ENCODE peak calls at places on chromosomes 3 and 15, in five cellular contexts. O is endothelial cell of umbilical vein, Z is H1, Q is K562, V is WTC11. Y is an unnamed sample.

GRCh38 chr3:20141841-20142240 is 44.2 kb downstream of the SGO1 start:
- DNase-seq in O (no peak), Z (no peak), Q (no peak), V (peak), Y (no peak)

GRCh38 chr3:14256561-14257342 is 78.1 kb downstream of the LSM3 start:
- DNase-seq in O (no peak), Z (no peak), Q (peak), V (peak), Y (no peak)

GRCh38 chr15:43988900-43989299 is 162.1 kb downstream of the WDR76 start:
- DNase-seq in O (no peak), Z (no peak), Q (no peak), V (no peak), Y (no peak)

GRCh38 chr15:25094519-25094918 is 139.7 kb downstream of the SNRPN start:
- DNase-seq in O (no peak), Z (no peak), Q (no peak), V (no peak), Y (no peak)

GRCh38 chr3:134622803-134623365 is 27.9 kb downstream of the KY start:
- DNase-seq in O (no peak), Z (no peak), Q (no peak), V (peak), Y (no peak)

GRCh38 chr3:97815149-97815917 is 6.5 kb upstream of the CRYBG3 start:
- DNase-seq in O (no peak), Z (no peak), Q (no peak), V (no peak), Y (no peak)

GRCh38 chr15:62565620-62566019 is 400.5 kb upstream of the C2CD4B start:
- DNase-seq in O (no peak), Z (no peak), Q (no peak), V (no peak), Y (no peak)

GRCh38 chr15:52093539-52094502 is 18.8 kb downstream of the BCL2L10 start:
- DNase-seq in O (peak), Z (no peak), Q (no peak), V (no peak), Y (peak)

GRCh38 chr3:194711913-194712312 is 26.2 kb downstream of the FAM43A start:
- DNase-seq in O (peak), Z (no peak), Q (no peak), V (no peak), Y (peak)

GRCh38 chr3:110846971-110847370 is 224.6 kb upstream of the NECTIN3 start:
- DNase-seq in O (no peak), Z (no peak), Q (no peak), V (no peak), Y (no peak)

GRCh38 chr15:33644319-33644718 is 324.0 kb upstream of the CHRM5 start:
- DNase-seq in O (no peak), Z (no peak), Q (no peak), V (no peak), Y (no peak)

GRCh38 chr15:73865379-73865778 is 8.0 kb upstream of the TBC1D21 start:
- DNase-seq in O (no peak), Z (no peak), Q (no peak), V (no peak), Y (no peak)

GRCh38 chr15:58043192-58043903 is 22.2 kb downstream of the ALDH1A2 start:
- DNase-seq in O (peak), Z (no peak), Q (peak), V (peak), Y (peak)

GRCh38 chr3:12970684-12971083 is 102.5 kb downstream of the IQSEC1 start:
- DNase-seq in O (no peak), Z (no peak), Q (no peak), V (no peak), Y (no peak)

GRCh38 chr3:139838269-139838957 is 96.6 kb upstream of the CLSTN2 start:
- DNase-seq in O (no peak), Z (no peak), Q (no peak), V (no peak), Y (no peak)

GRCh38 chr3:15606434-15606891 is 4.9 kb downstream of the BTD start:
- DNase-seq in O (peak), Z (no peak), Q (no peak), V (no peak), Y (peak)

GRCh38 chr3:15601399-15602145 is at the start of the genes BTD and HACL1:
- DNase-seq in O (peak), Z (peak), Q (peak), V (peak), Y (peak)

GRCh38 chr3:15595955-15596354 is 5.4 kb downstream of the HACL1 start:
- DNase-seq in O (no peak), Z (no peak), Q (no peak), V (no peak), Y (no peak)

GRCh38 chr3:15602146-15602536 is 596 bp downstream of the BTD start:
- DNase-seq in O (no peak), Z (no peak), Q (no peak), V (no peak), Y (no peak)

DNA sequence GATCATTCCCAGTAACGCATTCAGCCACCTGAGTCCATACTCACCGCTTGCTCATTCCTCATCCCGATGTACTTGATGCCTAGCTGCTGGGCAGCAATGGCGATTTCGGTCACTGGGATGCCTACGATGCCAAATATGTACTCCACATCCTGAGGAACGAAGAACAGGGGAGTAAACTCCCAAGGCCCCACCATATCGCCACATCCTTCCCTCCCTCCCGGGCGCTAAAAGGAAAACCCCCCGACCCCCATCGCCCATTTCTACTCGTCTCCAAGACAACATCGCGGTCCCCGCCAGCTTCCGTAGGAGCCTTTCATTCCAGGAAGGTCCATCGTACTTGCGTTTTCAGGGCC is 347 bp downstream of the HACL1 start:
- DNase-seq in O (no peak), Z (no peak), Q (peak), V (no peak), Y (no peak)
- TF ChIP-seq JUN in O (no peak), Z (no peak), Q (no peak), V (no peak), Y (no peak)

DNA sequence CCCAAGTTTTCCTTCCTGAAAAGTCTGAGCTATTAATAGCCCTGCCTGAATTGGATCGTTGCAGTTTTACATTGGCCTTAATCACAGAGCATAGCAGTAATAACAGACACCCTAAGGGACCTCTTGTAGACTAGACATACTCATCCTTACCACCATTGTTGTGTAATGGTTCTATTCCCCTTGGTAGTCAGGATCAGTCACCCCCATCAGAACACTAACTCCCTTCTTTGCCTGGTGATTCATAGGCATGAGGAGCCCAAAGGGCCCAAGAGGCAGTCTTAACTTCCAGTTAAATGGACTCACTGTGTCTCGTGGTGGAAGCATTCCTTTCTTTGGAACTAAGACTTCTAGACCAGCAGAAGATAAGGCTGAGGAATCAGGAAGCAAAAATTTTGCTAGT is 20.2 kb downstream of the CGGBP1 start:
- DNase-seq in O (no peak), Z (no peak), Q (no peak), V (no peak), Y (no peak)
- TF ChIP-seq JUN in O (no peak), Z (no peak), Q (no peak), V (no peak), Y (no peak)

DNA sequence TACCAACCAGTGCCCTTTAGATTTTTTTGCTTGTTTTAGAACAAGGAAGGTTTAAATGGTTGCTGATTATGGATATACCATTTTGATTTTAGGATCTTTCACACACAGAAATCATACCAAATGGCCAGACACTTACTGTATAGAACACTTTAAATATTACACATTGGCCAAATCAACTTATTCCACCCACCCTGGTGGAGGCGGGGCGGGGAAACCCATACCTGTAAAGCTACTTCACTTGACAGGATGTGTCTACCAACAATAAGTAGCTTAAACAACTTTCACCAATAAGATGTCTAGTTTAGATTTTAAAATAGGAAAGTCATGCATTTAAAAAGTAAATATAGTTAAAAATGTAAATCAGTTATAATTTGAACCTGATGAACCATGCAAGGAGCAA is 17.0 kb upstream of the SFMBT1 start:
- DNase-seq in O (no peak), Z (no peak), Q (no peak), V (no peak), Y (no peak)
- TF ChIP-seq JUN in O (no peak), Z (no peak), Q (no peak), V (no peak), Y (no peak)

GRCh38 chr3:173993299-173993698 is 595.8 kb downstream of the NLGN1 start:
- DNase-seq in O (peak), Z (no peak), Q (no peak), V (no peak), Y (peak)
- TF ChIP-seq JUN in O (no peak), Z (no peak), Q (no peak), V (no peak), Y (no peak)

GRCh38 chr3:197549261-197549885 is 6.4 kb downstream of the BDH1 start:
- DNase-seq in O (no peak), Z (no peak), Q (no peak), V (no peak), Y (no peak)
- TF ChIP-seq JUN in O (no peak), Z (no peak), Q (no peak), V (no peak), Y (no peak)

GRCh38 chr3:31106912-31107311 is 212.5 kb upstream of the GADL1 start:
- DNase-seq in O (no peak), Z (no peak), Q (no peak), V (no peak), Y (no peak)

GRCh38 chr3:31105438-31106077 is 211.1 kb upstream of the GADL1 start:
- DNase-seq in O (peak), Z (no peak), Q (peak), V (no peak), Y (no peak)

GRCh38 chr3:31105011-31105410 is 210.6 kb upstream of the GADL1 start:
- DNase-seq in O (no peak), Z (no peak), Q (no peak), V (no peak), Y (no peak)

GRCh38 chr3:31103623-31104180 is 209.2 kb upstream of the GADL1 start:
- DNase-seq in O (no peak), Z (no peak), Q (no peak), V (no peak), Y (no peak)

DNA sequence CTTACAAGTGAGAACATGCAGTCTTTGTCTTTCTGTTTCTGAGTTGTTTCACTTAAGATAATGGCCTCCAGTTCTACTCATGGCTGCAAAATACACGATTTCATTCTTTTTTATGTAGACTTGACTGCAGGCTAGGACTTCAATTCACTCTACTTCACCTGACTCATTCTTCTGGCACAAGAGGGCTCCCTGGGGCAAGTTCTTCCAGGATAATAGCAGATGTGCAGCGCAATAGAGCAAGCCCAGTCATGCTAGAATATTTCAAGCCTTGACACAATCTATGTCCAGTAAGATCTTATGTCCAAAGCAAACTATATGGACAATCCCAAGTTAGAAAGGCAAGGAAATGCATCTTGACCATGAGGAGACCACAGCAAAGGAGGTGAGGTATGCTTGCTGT is 211.7 kb upstream of the GADL1 start:
- DNase-seq in O (no peak), Z (no peak), Q (peak), V (no peak), Y (no peak)
- TF ChIP-seq JUN in O (no peak), Z (no peak), Q (no peak), V (no peak), Y (no peak)

GRCh38 chr3:153138267-153139210 is 23.5 kb upstream of the RAP2B start:
- DNase-seq in O (peak), Z (no peak), Q (peak), V (no peak), Y (peak)
- TF ChIP-seq JUN in O (peak), Z (no peak), Q (no peak), V (no peak), Y (peak)

GRCh38 chr15:86178845-86179244 is 99.2 kb downstream of the AGBL1 start:
- DNase-seq in O (no peak), Z (no peak), Q (no peak), V (peak), Y (peak)
- TF ChIP-seq JUN in O (no peak), Z (no peak), Q (no peak), V (no peak), Y (no peak)

GRCh38 chr3:57805674-57806073 is 49.6 kb downstream of the SLMAP start:
- DNase-seq in O (peak), Z (peak), Q (peak), V (no peak), Y (peak)
- TF ChIP-seq JUN in O (peak), Z (no peak), Q (no peak), V (no peak), Y (no peak)

GRCh38 chr3:55468251-55468650 is 18.9 kb downstream of the WNT5A start:
- DNase-seq in O (no peak), Z (no peak), Q (no peak), V (no peak), Y (no peak)
- TF ChIP-seq JUN in O (no peak), Z (no peak), Q (no peak), V (no peak), Y (no peak)

Y was measured in A549.